ENCODE peak calls at places on chromosomes 2 and 18, in five cellular contexts. Q, H, J, V and G are unnamed samples.

GRCh38 chr18:49728542-49728941 is 84.8 kb downstream of the ACAA2 start:
- DNase-seq in V (no peak), Q (peak; percentile 11), H (no peak), J (peak; percentile 60), G (peak; percentile 26)

GRCh38 chr2:237692601-237693079 is 65.3 kb downstream of the LRRFIP1 start:
- DNase-seq in H (no peak), V (peak; percentile 90), J (peak; percentile 60), Q (no peak), G (peak; percentile 63)

GRCh38 chr2:190173382-190173781 is 110.9 kb upstream of the MSTN start:
- DNase-seq in H (no peak), V (no peak), Q (no peak), J (no peak), G (no peak)

GRCh38 chr2:219274392-219274921 is 4.7 kb upstream of the DNAJB2 start:
- DNase-seq in J (peak; percentile 84), H (no peak), Q (no peak), V (no peak), G (no peak)

GRCh38 chr2:187453078-187453641 is 5.1 kb upstream of the CALCRL start:
- DNase-seq in V (no peak), J (peak; percentile 47), Q (no peak), H (no peak), G (no peak)

GRCh38 chr2:186457908-186458307 is 28.2 kb upstream of the ZC3H15 start:
- DNase-seq in Q (no peak), V (no peak), H (no peak), J (no peak), G (no peak)

GRCh38 chr2:88442501-88442900 is 10.0 kb downstream of the FOXI3 start:
- DNase-seq in H (no peak), Q (no peak), V (no peak), J (no peak), G (no peak)

GRCh38 chr2:33242845-33243244 is 233.6 kb upstream of the RASGRP3 start:
- DNase-seq in H (no peak), Q (no peak), V (no peak), J (peak; percentile 82), G (no peak)

GRCh38 chr2:127420039-127420864 is 2.0 kb downstream of the PROC start:
- DNase-seq in V (peak; percentile 47), Q (no peak), H (no peak), J (no peak), G (no peak)

GRCh38 chr2:241354668-241355658 is 1.1 kb upstream of the FARP2 start:
- DNase-seq in V (peak; percentile 95), J (peak; percentile 87), Q (no peak), H (peak; percentile 90), G (peak; percentile 82)